ENCODE peak calls at places on chromosome 17, in seven cellular contexts. One of them, this sample, is unnamed.

GRCh38 chr17:2218426-2218825 is 85.2 kb downstream of the SMG6 start:
- DNase-seq in nephron progenitor cell: no peak
- DNase-seq in tibial artery: no peak
- DNase-seq in activated CD8-positive, alpha-beta T cell treated with anti-CD3 and anti-CD28 coated beads for 36 hours: no peak
- DNase-seq in heart left ventricle: no peak
- DNase-seq in prostate gland: no peak
- DNase-seq in type B pancreatic cell: no peak
- DNase-seq in this sample: no peak

GRCh38 chr17:75371981-75372380 is 33.5 kb downstream of the GRB2 start:
- DNase-seq in tibial artery: no peak
- DNase-seq in prostate gland: no peak
- DNase-seq in heart left ventricle: no peak
- DNase-seq in nephron progenitor cell: no peak
- DNase-seq in activated CD8-positive, alpha-beta T cell treated with anti-CD3 and anti-CD28 coated beads for 36 hours: peak
- DNase-seq in type B pancreatic cell: no peak
- DNase-seq in this sample: no peak

GRCh38 chr17:44004077-44004760 is at the start of gene NAGS:
- DNase-seq in heart left ventricle: no peak
- DNase-seq in type B pancreatic cell: no peak
- DNase-seq in activated CD8-positive, alpha-beta T cell treated with anti-CD3 and anti-CD28 coated beads for 36 hours: peak
- DNase-seq in prostate gland: no peak
- DNase-seq in tibial artery: no peak
- DNase-seq in nephron progenitor cell: peak
- DNase-seq in this sample: no peak

GRCh38 chr17:70863436-70864248 is 694.3 kb downstream of the KCNJ2 start:
- DNase-seq in heart left ventricle: peak
- DNase-seq in activated CD8-positive, alpha-beta T cell treated with anti-CD3 and anti-CD28 coated beads for 36 hours: no peak
- DNase-seq in nephron progenitor cell: no peak
- DNase-seq in type B pancreatic cell: no peak
- DNase-seq in prostate gland: no peak
- DNase-seq in tibial artery: no peak
- DNase-seq in this sample: no peak

GRCh38 chr17:47853616-47854015 is 2.7 kb upstream of the SP6 start:
- DNase-seq in tibial artery: no peak
- DNase-seq in heart left ventricle: peak
- DNase-seq in activated CD8-positive, alpha-beta T cell treated with anti-CD3 and anti-CD28 coated beads for 36 hours: no peak
- DNase-seq in prostate gland: no peak
- DNase-seq in nephron progenitor cell: no peak
- DNase-seq in type B pancreatic cell: no peak
- DNase-seq in this sample: no peak

GRCh38 chr17:36592711-36593321 is 1.1 kb downstream of the DHRS11 start:
- DNase-seq in prostate gland: no peak
- DNase-seq in tibial artery: no peak
- DNase-seq in nephron progenitor cell: no peak
- DNase-seq in heart left ventricle: no peak
- DNase-seq in type B pancreatic cell: peak
- DNase-seq in activated CD8-positive, alpha-beta T cell treated with anti-CD3 and anti-CD28 coated beads for 36 hours: no peak
- DNase-seq in this sample: no peak

GRCh38 chr17:74995847-74996246 is 8.4 kb downstream of the CDR2L start:
- DNase-seq in activated CD8-positive, alpha-beta T cell treated with anti-CD3 and anti-CD28 coated beads for 36 hours: no peak
- DNase-seq in prostate gland: no peak
- DNase-seq in heart left ventricle: no peak
- DNase-seq in tibial artery: no peak
- DNase-seq in type B pancreatic cell: no peak
- DNase-seq in nephron progenitor cell: no peak
- DNase-seq in this sample: no peak

GRCh38 chr17:18009609-18010420 is 29.2 kb downstream of the ATPAF2 start:
- DNase-seq in heart left ventricle: peak
- DNase-seq in tibial artery: no peak
- DNase-seq in nephron progenitor cell: no peak
- DNase-seq in type B pancreatic cell: no peak
- DNase-seq in activated CD8-positive, alpha-beta T cell treated with anti-CD3 and anti-CD28 coated beads for 36 hours: no peak
- DNase-seq in prostate gland: no peak
- DNase-seq in this sample: no peak

GRCh38 chr17:2749058-2749783 is at the start of gene CCDC92B:
- DNase-seq in tibial artery: no peak
- DNase-seq in type B pancreatic cell: no peak
- DNase-seq in heart left ventricle: no peak
- DNase-seq in activated CD8-positive, alpha-beta T cell treated with anti-CD3 and anti-CD28 coated beads for 36 hours: no peak
- DNase-seq in nephron progenitor cell: peak
- DNase-seq in prostate gland: no peak
- DNase-seq in this sample: no peak

GRCh38 chr17:67628580-67629013 is 89.1 kb upstream of the NOL11 start:
- DNase-seq in type B pancreatic cell: no peak
- DNase-seq in tibial artery: no peak
- DNase-seq in nephron progenitor cell: no peak
- DNase-seq in heart left ventricle: peak
- DNase-seq in prostate gland: no peak
- DNase-seq in activated CD8-positive, alpha-beta T cell treated with anti-CD3 and anti-CD28 coated beads for 36 hours: peak
- DNase-seq in this sample: no peak

GRCh38 chr17:77829871-77830799 is 128.4 kb upstream of the TNRC6C start:
- DNase-seq in nephron progenitor cell: no peak
- DNase-seq in tibial artery: peak
- DNase-seq in type B pancreatic cell: no peak
- DNase-seq in activated CD8-positive, alpha-beta T cell treated with anti-CD3 and anti-CD28 coated beads for 36 hours: no peak
- DNase-seq in heart left ventricle: peak
- DNase-seq in prostate gland: no peak
- DNase-seq in this sample: no peak

GRCh38 chr17:2710804-2711607 is 558 bp downstream of the CLUH start:
- DNase-seq in prostate gland: no peak
- DNase-seq in nephron progenitor cell: peak
- DNase-seq in type B pancreatic cell: no peak
- DNase-seq in heart left ventricle: no peak
- DNase-seq in tibial artery: no peak
- DNase-seq in activated CD8-positive, alpha-beta T cell treated with anti-CD3 and anti-CD28 coated beads for 36 hours: peak
- DNase-seq in this sample: no peak

GRCh38 chr17:77254961-77255741 is 114.4 kb downstream of the SEC14L1 start:
- DNase-seq in activated CD8-positive, alpha-beta T cell treated with anti-CD3 and anti-CD28 coated beads for 36 hours: no peak
- DNase-seq in tibial artery: no peak
- DNase-seq in type B pancreatic cell: no peak
- DNase-seq in heart left ventricle: no peak
- DNase-seq in prostate gland: no peak
- DNase-seq in nephron progenitor cell: no peak
- DNase-seq in this sample: peak

GRCh38 chr17:81163051-81163695 is 2.1 kb upstream of the PVALEF start:
- DNase-seq in tibial artery: no peak
- DNase-seq in heart left ventricle: no peak
- DNase-seq in type B pancreatic cell: no peak
- DNase-seq in activated CD8-positive, alpha-beta T cell treated with anti-CD3 and anti-CD28 coated beads for 36 hours: no peak
- DNase-seq in prostate gland: no peak
- DNase-seq in nephron progenitor cell: no peak
- DNase-seq in this sample: no peak

GRCh38 chr17:78235885-78236284 is 4.5 kb downstream of the TMEM235 start:
- DNase-seq in tibial artery: no peak
- DNase-seq in nephron progenitor cell: no peak
- DNase-seq in activated CD8-positive, alpha-beta T cell treated with anti-CD3 and anti-CD28 coated beads for 36 hours: no peak
- DNase-seq in type B pancreatic cell: no peak
- DNase-seq in heart left ventricle: no peak
- DNase-seq in prostate gland: no peak
- DNase-seq in this sample: peak

GRCh38 chr17:35578929-35579448 is 618 bp upstream of the PEX12 start:
- DNase-seq in type B pancreatic cell: no peak
- DNase-seq in heart left ventricle: no peak
- DNase-seq in activated CD8-positive, alpha-beta T cell treated with anti-CD3 and anti-CD28 coated beads for 36 hours: no peak
- DNase-seq in nephron progenitor cell: no peak
- DNase-seq in prostate gland: no peak
- DNase-seq in tibial artery: no peak
- DNase-seq in this sample: no peak

GRCh38 chr17:60766778-60767190 is 89.1 kb downstream of the BCAS3 start:
- DNase-seq in heart left ventricle: no peak
- DNase-seq in type B pancreatic cell: no peak
- DNase-seq in prostate gland: no peak
- DNase-seq in tibial artery: no peak
- DNase-seq in activated CD8-positive, alpha-beta T cell treated with anti-CD3 and anti-CD28 coated beads for 36 hours: peak
- DNase-seq in nephron progenitor cell: no peak
- DNase-seq in this sample: no peak

GRCh38 chr17:73902416-73903181 is 258.4 kb upstream of the SDK2 start:
- DNase-seq in type B pancreatic cell: peak
- DNase-seq in nephron progenitor cell: peak
- DNase-seq in heart left ventricle: peak
- DNase-seq in tibial artery: peak
- DNase-seq in prostate gland: no peak
- DNase-seq in activated CD8-positive, alpha-beta T cell treated with anti-CD3 and anti-CD28 coated beads for 36 hours: no peak
- DNase-seq in this sample: peak

GRCh38 chr17:50953831-50954601 is 87.9 kb upstream of the TOB1 start:
- DNase-seq in tibial artery: no peak
- DNase-seq in nephron progenitor cell: peak
- DNase-seq in prostate gland: peak
- DNase-seq in activated CD8-positive, alpha-beta T cell treated with anti-CD3 and anti-CD28 coated beads for 36 hours: no peak
- DNase-seq in type B pancreatic cell: no peak
- DNase-seq in heart left ventricle: peak
- DNase-seq in this sample: peak

GRCh38 chr17:18167421-18167820 is 16.2 kb upstream of the ALKBH5 start:
- DNase-seq in activated CD8-positive, alpha-beta T cell treated with anti-CD3 and anti-CD28 coated beads for 36 hours: no peak
- DNase-seq in heart left ventricle: no peak
- DNase-seq in tibial artery: no peak
- DNase-seq in nephron progenitor cell: no peak
- DNase-seq in type B pancreatic cell: no peak
- DNase-seq in prostate gland: no peak
- DNase-seq in this sample: no peak

GRCh38 chr17:55295411-55296170 is 30.8 kb downstream of the HLF start:
- DNase-seq in heart left ventricle: peak
- DNase-seq in tibial artery: peak
- DNase-seq in activated CD8-positive, alpha-beta T cell treated with anti-CD3 and anti-CD28 coated beads for 36 hours: peak
- DNase-seq in prostate gland: peak
- DNase-seq in type B pancreatic cell: no peak
- DNase-seq in nephron progenitor cell: peak
- DNase-seq in this sample: no peak

GRCh38 chr17:44444735-44445105 is 55.3 kb upstream of the ITGA2B start:
- DNase-seq in heart left ventricle: no peak
- DNase-seq in tibial artery: no peak
- DNase-seq in type B pancreatic cell: no peak
- DNase-seq in nephron progenitor cell: no peak
- DNase-seq in prostate gland: no peak
- DNase-seq in activated CD8-positive, alpha-beta T cell treated with anti-CD3 and anti-CD28 coated beads for 36 hours: no peak
- DNase-seq in this sample: no peak

GRCh38 chr17:64534187-64534586 is 27.4 kb downstream of the CEP95 start:
- DNase-seq in nephron progenitor cell: no peak
- DNase-seq in heart left ventricle: no peak
- DNase-seq in activated CD8-positive, alpha-beta T cell treated with anti-CD3 and anti-CD28 coated beads for 36 hours: no peak
- DNase-seq in prostate gland: no peak
- DNase-seq in tibial artery: no peak
- DNase-seq in type B pancreatic cell: no peak
- DNase-seq in this sample: no peak

GRCh38 chr17:44934745-44935105 is 12.8 kb downstream of the KIF18B start:
- DNase-seq in activated CD8-positive, alpha-beta T cell treated with anti-CD3 and anti-CD28 coated beads for 36 hours: no peak
- DNase-seq in tibial artery: no peak
- DNase-seq in prostate gland: no peak
- DNase-seq in nephron progenitor cell: no peak
- DNase-seq in heart left ventricle: no peak
- DNase-seq in type B pancreatic cell: no peak
- DNase-seq in this sample: no peak

GRCh38 chr17:36944488-36945040 is 4.2 kb upstream of the AATF start:
- DNase-seq in type B pancreatic cell: no peak
- DNase-seq in heart left ventricle: no peak
- DNase-seq in activated CD8-positive, alpha-beta T cell treated with anti-CD3 and anti-CD28 coated beads for 36 hours: no peak
- DNase-seq in nephron progenitor cell: no peak
- DNase-seq in tibial artery: no peak
- DNase-seq in prostate gland: no peak
- DNase-seq in this sample: no peak

GRCh38 chr17:34712481-34713195 is 133.3 kb downstream of the TMEM132E start:
- DNase-seq in tibial artery: no peak
- DNase-seq in heart left ventricle: no peak
- DNase-seq in prostate gland: no peak
- DNase-seq in type B pancreatic cell: peak
- DNase-seq in activated CD8-positive, alpha-beta T cell treated with anti-CD3 and anti-CD28 coated beads for 36 hours: no peak
- DNase-seq in nephron progenitor cell: no peak
- DNase-seq in this sample: peak

GRCh38 chr17:42698736-42699414 is 16.5 kb downstream of the CNTNAP1 start:
- DNase-seq in nephron progenitor cell: no peak
- DNase-seq in activated CD8-positive, alpha-beta T cell treated with anti-CD3 and anti-CD28 coated beads for 36 hours: no peak
- DNase-seq in type B pancreatic cell: no peak
- DNase-seq in prostate gland: no peak
- DNase-seq in heart left ventricle: peak
- DNase-seq in tibial artery: no peak
- DNase-seq in this sample: no peak

GRCh38 chr17:49365667-49366066 is 3.6 kb upstream of the ZNF652 start:
- DNase-seq in heart left ventricle: no peak
- DNase-seq in tibial artery: no peak
- DNase-seq in type B pancreatic cell: no peak
- DNase-seq in activated CD8-positive, alpha-beta T cell treated with anti-CD3 and anti-CD28 coated beads for 36 hours: peak
- DNase-seq in nephron progenitor cell: no peak
- DNase-seq in prostate gland: no peak
- DNase-seq in this sample: no peak
- TF ChIP-seq CTCF in heart left ventricle: no peak
- TF ChIP-seq CTCF in tibial artery: no peak
- TF ChIP-seq CTCF in type B pancreatic cell: peak
- TF ChIP-seq CTCF in activated CD8-positive, alpha-beta T cell treated with anti-CD3 and anti-CD28 coated beads for 36 hours: no peak
- TF ChIP-seq CTCF in nephron progenitor cell: no peak
- TF ChIP-seq CTCF in prostate gland: no peak
- TF ChIP-seq CTCF in this sample: peak

GRCh38 chr17:14211778-14212177 is 24.9 kb downstream of the CDRT15 start:
- DNase-seq in type B pancreatic cell: no peak
- DNase-seq in prostate gland: no peak
- DNase-seq in tibial artery: no peak
- DNase-seq in heart left ventricle: peak
- DNase-seq in activated CD8-positive, alpha-beta T cell treated with anti-CD3 and anti-CD28 coated beads for 36 hours: peak
- DNase-seq in nephron progenitor cell: no peak
- DNase-seq in this sample: no peak
- TF ChIP-seq CTCF in type B pancreatic cell: no peak
- TF ChIP-seq CTCF in prostate gland: peak
- TF ChIP-seq CTCF in tibial artery: no peak
- TF ChIP-seq CTCF in heart left ventricle: peak
- TF ChIP-seq CTCF in activated CD8-positive, alpha-beta T cell treated with anti-CD3 and anti-CD28 coated beads for 36 hours: peak
- TF ChIP-seq CTCF in nephron progenitor cell: no peak
- TF ChIP-seq CTCF in this sample: no peak

GRCh38 chr17:5793899-5794298 is 209.6 kb upstream of the NLRP1 start:
- DNase-seq in heart left ventricle: no peak
- DNase-seq in tibial artery: no peak
- DNase-seq in prostate gland: no peak
- DNase-seq in type B pancreatic cell: no peak
- DNase-seq in nephron progenitor cell: no peak
- DNase-seq in activated CD8-positive, alpha-beta T cell treated with anti-CD3 and anti-CD28 coated beads for 36 hours: no peak
- DNase-seq in this sample: no peak
- TF ChIP-seq CTCF in heart left ventricle: peak
- TF ChIP-seq CTCF in tibial artery: no peak
- TF ChIP-seq CTCF in prostate gland: no peak
- TF ChIP-seq CTCF in type B pancreatic cell: peak
- TF ChIP-seq CTCF in nephron progenitor cell: peak
- TF ChIP-seq CTCF in activated CD8-positive, alpha-beta T cell treated with anti-CD3 and anti-CD28 coated beads for 36 hours: no peak
- TF ChIP-seq CTCF in this sample: peak

DNA sequence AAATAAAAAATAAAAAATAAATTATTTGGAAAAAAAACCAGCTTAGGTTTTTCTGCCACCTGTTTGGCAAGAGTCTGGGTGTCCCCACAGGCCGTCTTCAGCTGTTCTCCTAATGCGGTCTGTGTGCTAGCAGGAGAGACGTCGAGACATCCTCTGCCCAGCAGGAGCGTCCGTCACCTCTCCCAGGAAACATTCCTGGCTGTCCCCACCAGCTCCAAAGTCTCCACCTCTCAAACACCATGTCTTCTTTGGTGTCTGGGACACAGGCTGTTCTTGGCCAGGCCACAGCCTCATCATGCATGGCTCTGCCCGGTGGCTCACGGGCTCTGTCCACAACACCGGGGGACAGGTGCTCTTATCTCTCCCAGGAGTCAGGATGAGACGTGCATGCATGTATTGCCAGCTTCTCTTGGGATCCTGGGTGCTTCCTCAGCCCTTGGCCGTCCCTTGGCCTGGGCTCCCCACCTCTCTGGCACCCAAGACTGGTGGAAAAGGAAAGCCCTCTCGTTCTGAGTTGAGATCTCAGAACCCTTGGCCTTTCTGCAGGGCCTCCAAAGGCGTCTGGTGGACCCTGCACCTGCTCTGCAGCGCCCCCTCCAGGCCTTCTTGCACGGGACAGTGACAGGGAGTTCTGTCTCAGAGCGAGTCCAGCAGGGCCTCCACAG is 84.9 kb upstream of the CBX4 start:
- DNase-seq in prostate gland: no peak
- DNase-seq in nephron progenitor cell: peak
- DNase-seq in type B pancreatic cell: no peak
- DNase-seq in heart left ventricle: no peak
- DNase-seq in tibial artery: no peak
- DNase-seq in activated CD8-positive, alpha-beta T cell treated with anti-CD3 and anti-CD28 coated beads for 36 hours: peak
- DNase-seq in this sample: no peak
- TF ChIP-seq CTCF in prostate gland: no peak
- TF ChIP-seq CTCF in nephron progenitor cell: peak
- TF ChIP-seq CTCF in type B pancreatic cell: peak
- TF ChIP-seq CTCF in heart left ventricle: peak
- TF ChIP-seq CTCF in tibial artery: no peak
- TF ChIP-seq CTCF in activated CD8-positive, alpha-beta T cell treated with anti-CD3 and anti-CD28 coated beads for 36 hours: peak
- TF ChIP-seq CTCF in this sample: peak

This sample was measured in osteocyte.